ENCODE peak calls at places on chromosomes 2 and 18, in six cellular contexts. Z is H1, J is fibroblast of mammary gland, S is NCI-H510A treated with DMSO at 0.1 percent for 48 hours, P is GM13977, N is 8988T. M is an unnamed sample.

GRCh38 chr18:62360806-62361205 is 35.7 kb downstream of the TNFRSF11A start:
- DNase-seq in P (no peak), J (no peak), N (no peak), S (no peak), Z (no peak), M (no peak)

GRCh38 chr2:1227289-1227900 is 185.9 kb upstream of the TPO start:
- DNase-seq in N (no peak), P (no peak), S (no peak), Z (no peak), J (no peak), M (no peak)

GRCh38 chr2:127623388-127624320 is 22.3 kb upstream of the GPR17 start:
- DNase-seq in S (peak), J (peak), N (no peak), Z (no peak), P (no peak), M (no peak)

GRCh38 chr2:160614391-160614790 is 120.8 kb upstream of the RBMS1 start:
- DNase-seq in S (no peak), J (peak), Z (no peak), P (no peak), N (no peak), M (no peak)

GRCh38 chr2:237601453-237602116 is 11.1 kb upstream of the RAB17 start:
- DNase-seq in N (no peak), J (no peak), S (no peak), P (no peak), Z (no peak), M (no peak)

GRCh38 chr2:237025090-237025865 is 60.4 kb upstream of the COPS8 start:
- DNase-seq in S (no peak), N (no peak), P (no peak), Z (no peak), J (peak), M (no peak)

GRCh38 chr2:166900700-166901099 is 12.4 kb downstream of the XIRP2 start:
- DNase-seq in N (no peak), P (no peak), J (peak), S (no peak), Z (no peak), M (peak)

GRCh38 chr2:208607694-208608093 is 201.1 kb downstream of the PTH2R start:
- DNase-seq in S (peak), Z (no peak), N (no peak), J (no peak), P (no peak), M (no peak)

GRCh38 chr2:106107509-106108131 is 86.5 kb downstream of the UXS1 start:
- DNase-seq in Z (no peak), J (peak), P (peak), S (no peak), N (no peak), M (no peak)

GRCh38 chr2:181517685-181518301 is 60.6 kb downstream of the ITGA4 start:
- DNase-seq in N (no peak), Z (no peak), P (no peak), J (peak), S (no peak), M (no peak)

M was measured in iPS DF 6.9.